ENCODE peak calls at places on chromosomes 11 and 22, in four cellular contexts. R is K562, E is stomach, J is spleen. B is an unnamed sample.

GRCh38 chr22:19520566-19521305 is 3.5 kb downstream of the CLDN5 start:
- DNase-seq in R (peak; percentile 53), J (no peak), E (no peak), B (no peak)

GRCh38 chr11:18987454-18988231 is 48.4 kb upstream of the MRGPRX1 start:
- DNase-seq in R (no peak), J (no peak), E (no peak), B (no peak)

GRCh38 chr22:46195487-46196165 is 45.3 kb downstream of the PPARA start:
- DNase-seq in R (no peak), J (no peak), E (peak; percentile 50), B (no peak)

GRCh38 chr22:35458547-35459422 is 58.8 kb downstream of the MCM5 start:
- DNase-seq in E (no peak), J (no peak), R (no peak), B (no peak)

GRCh38 chr11:4455439-4455838 is 6.3 kb downstream of the OR52K2 start:
- DNase-seq in R (no peak), J (no peak), E (no peak), B (no peak)

GRCh38 chr11:115238086-115238485 is 266.1 kb downstream of the CADM1 start:
- DNase-seq in E (no peak), J (no peak), R (no peak), B (no peak)

GRCh38 chr11:71400216-71400615 is 48.0 kb downstream of the DHCR7 start:
- DNase-seq in E (no peak), J (no peak), R (no peak), B (no peak)

GRCh38 chr22:29719894-29720645 is at the start of gene CABP7:
- DNase-seq in E (no peak), J (no peak), R (peak; percentile 55), B (no peak)

GRCh38 chr22:49853981-49854791 is 542 bp downstream of the ZBED4 start:
- DNase-seq in E (no peak), R (peak; percentile 78), J (peak; percentile 91), B (no peak)

GRCh38 chr11:7672276-7672959 is 882 bp downstream of the CYB5R2 start:
- DNase-seq in E (no peak), J (no peak), R (no peak), B (no peak)

GRCh38 chr11:61025819-61026120 is 54.3 kb downstream of the CD6 start:
- DNase-seq in R (no peak), E (no peak), J (no peak), B (no peak)

GRCh38 chr11:61021661-61022212 is 50.3 kb downstream of the CD6 start:
- DNase-seq in J (peak; percentile 92), E (peak; percentile 91), R (peak; percentile 39), B (peak; percentile 64)

GRCh38 chr22:32158712-32159533 is at the start of gene C22orf42:
- DNase-seq in J (no peak), E (no peak), R (no peak), B (no peak)

GRCh38 chr22:29078036-29078868 is 5.4 kb downstream of the KREMEN1 start:
- DNase-seq in E (no peak), R (no peak), J (no peak), B (no peak)

GRCh38 chr22:37547249-37547741 is 13.0 kb upstream of the CDC42EP1 start:
- DNase-seq in E (no peak), R (no peak), J (no peak), B (no peak)

GRCh38 chr11:7593476-7593875 is 79.7 kb downstream of the PPFIBP2 start:
- DNase-seq in R (no peak), E (no peak), J (no peak), B (no peak)

GRCh38 chr11:94193288-94193687 is 64.6 kb downstream of the PANX1 start:
- DNase-seq in E (no peak), R (no peak), J (no peak), B (no peak)

GRCh38 chr11:27705873-27706820 is 5.9 kb upstream of the BDNF start:
- DNase-seq in R (peak; percentile 62), J (no peak), E (no peak), B (no peak)

GRCh38 chr11:10906521-10906920 is 48.7 kb upstream of the ZBED5 start:
- DNase-seq in J (no peak), R (no peak), E (no peak), B (no peak)

GRCh38 chr22:47175151-47175760 is 412.8 kb downstream of the TBC1D22A start:
- DNase-seq in E (no peak), R (no peak), J (peak; percentile 51), B (peak; percentile 81)

GRCh38 chr11:122277553-122277952 is 161.5 kb upstream of the BLID start:
- DNase-seq in R (no peak), E (no peak), J (no peak), B (no peak)

GRCh38 chr22:37020192-37020479 is 594 bp downstream of the MPST start:
- DNase-seq in R (peak; percentile 25), E (peak; percentile 58), J (no peak), B (no peak)

GRCh38 chr11:35165416-35166368 is 26.7 kb downstream of the CD44 start:
- DNase-seq in R (no peak), J (peak; percentile 84), E (peak; percentile 46), B (no peak)

GRCh38 chr11:91591021-91591420 is 633.6 kb upstream of the FAT3 start:
- DNase-seq in R (no peak), E (no peak), J (no peak), B (no peak)

GRCh38 chr11:88420165-88420781 is 82.7 kb upstream of the CTSC start:
- DNase-seq in R (peak; percentile 20), E (no peak), J (no peak), B (no peak)

GRCh38 chr11:45879803-45880685 is 5.4 kb upstream of the MAPK8IP1 start:
- DNase-seq in J (no peak), R (peak; percentile 32), E (no peak), B (no peak)

GRCh38 chr22:41620646-41621098 is at the start of gene DESI1:
- DNase-seq in R (no peak), E (no peak), J (peak; percentile 99), B (no peak)

GRCh38 chr11:63923319-63923718 is 6.4 kb upstream of the RCOR2 start:
- DNase-seq in R (peak; percentile 45), J (no peak), E (no peak), B (no peak)

GRCh38 chr22:30251661-30252226 is 5.2 kb upstream of the LIF start:
- DNase-seq in E (no peak), R (no peak), J (no peak), B (no peak)

GRCh38 chr11:125262194-125262824 is 97.8 kb downstream of the PKNOX2 start:
- DNase-seq in J (no peak), E (no peak), R (no peak), B (no peak)

GRCh38 chr11:43581370-43582023 is 99.0 kb upstream of the HSD17B12 start:
- DNase-seq in R (no peak), E (no peak), J (no peak), B (no peak)
- TF ChIP-seq POLR2AphosphoS5 in R (no peak), E (no peak), J (no peak), B (no peak)

DNA sequence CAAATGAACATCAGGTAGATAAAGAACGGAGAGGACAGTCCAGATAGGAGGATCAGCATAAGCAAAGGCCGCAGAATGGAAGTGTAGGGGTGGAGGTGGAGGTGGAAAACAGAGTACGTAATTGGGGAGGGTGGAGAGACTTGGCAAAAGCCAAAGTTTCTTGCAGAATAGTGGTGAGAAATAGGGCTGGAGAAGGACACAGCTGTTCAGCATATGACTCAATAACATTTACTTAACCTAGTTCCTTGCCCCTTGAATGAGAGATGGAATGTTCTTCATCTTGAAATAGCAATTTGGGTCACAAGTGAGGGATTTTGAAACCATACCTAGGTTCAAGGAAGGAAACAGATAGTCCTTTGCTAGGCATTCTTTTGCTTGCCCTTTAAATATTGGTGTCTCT is 235.9 kb upstream of the ARHGAP20 start:
- DNase-seq in R (no peak), J (no peak), E (no peak), B (no peak)
- TF ChIP-seq POLR2AphosphoS5 in R (no peak), J (no peak), E (no peak), B (peak; percentile 21)

DNA sequence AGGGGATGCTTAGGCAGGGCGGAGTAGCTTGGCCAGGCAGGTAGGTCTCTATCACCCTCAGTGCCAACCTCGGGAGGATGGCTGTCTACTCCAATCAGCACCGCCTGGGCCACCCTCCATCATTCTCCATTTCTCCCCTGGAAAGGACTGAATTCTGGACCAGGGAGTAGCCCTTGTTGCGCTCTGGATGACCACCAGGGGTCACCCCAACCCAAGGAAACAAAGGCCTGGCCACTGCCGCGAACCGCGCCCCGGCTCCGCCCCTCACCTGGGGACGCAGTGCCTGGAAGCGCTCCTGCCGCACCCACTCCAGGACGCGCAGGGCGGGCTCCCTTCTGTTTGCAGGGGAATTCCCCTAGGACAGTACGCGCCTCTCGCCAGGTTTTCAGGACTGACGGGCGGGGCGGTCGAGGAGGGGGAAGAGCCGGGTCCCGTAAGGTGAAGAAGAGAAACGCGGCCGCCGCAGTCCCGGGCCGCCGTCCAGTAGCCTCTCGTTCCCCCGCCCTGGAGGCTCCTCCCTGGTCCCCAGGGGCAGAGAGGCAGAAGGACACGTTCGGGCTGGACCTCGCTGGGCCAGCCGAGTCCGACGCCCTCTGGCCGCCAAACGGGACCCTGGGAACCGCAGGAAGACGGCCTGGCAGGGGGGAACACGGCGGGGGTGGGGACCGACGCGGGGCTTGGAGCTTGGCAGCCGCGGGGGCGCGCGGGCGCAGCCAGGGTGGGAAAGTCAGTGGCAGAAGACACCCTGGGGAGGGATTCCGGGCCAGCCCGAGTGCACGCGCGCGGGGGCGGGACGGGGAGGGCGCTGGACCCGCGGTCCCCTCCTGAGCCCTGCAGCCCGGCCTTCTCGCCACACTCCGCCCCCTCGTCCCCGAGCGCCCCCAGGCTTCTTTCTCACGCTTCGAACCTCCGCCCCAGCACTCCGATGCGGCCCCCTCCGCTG is 7.1 kb downstream of the SCN4B start:
- DNase-seq in R (peak; percentile 96), E (peak; percentile 93), J (peak; percentile 94), B (peak; percentile 89)
- TF ChIP-seq POLR2AphosphoS5 in R (no peak), E (peak; percentile 64), J (peak; percentile 75), B (no peak)

GRCh38 chr11:128575956-128576340 is 11.4 kb downstream of the ETS1 start:
- DNase-seq in E (no peak), R (no peak), J (no peak), B (peak; percentile 74)
- TF ChIP-seq POLR2AphosphoS5 in E (peak; percentile 12), R (no peak), J (no peak), B (peak; percentile 15)

DNA sequence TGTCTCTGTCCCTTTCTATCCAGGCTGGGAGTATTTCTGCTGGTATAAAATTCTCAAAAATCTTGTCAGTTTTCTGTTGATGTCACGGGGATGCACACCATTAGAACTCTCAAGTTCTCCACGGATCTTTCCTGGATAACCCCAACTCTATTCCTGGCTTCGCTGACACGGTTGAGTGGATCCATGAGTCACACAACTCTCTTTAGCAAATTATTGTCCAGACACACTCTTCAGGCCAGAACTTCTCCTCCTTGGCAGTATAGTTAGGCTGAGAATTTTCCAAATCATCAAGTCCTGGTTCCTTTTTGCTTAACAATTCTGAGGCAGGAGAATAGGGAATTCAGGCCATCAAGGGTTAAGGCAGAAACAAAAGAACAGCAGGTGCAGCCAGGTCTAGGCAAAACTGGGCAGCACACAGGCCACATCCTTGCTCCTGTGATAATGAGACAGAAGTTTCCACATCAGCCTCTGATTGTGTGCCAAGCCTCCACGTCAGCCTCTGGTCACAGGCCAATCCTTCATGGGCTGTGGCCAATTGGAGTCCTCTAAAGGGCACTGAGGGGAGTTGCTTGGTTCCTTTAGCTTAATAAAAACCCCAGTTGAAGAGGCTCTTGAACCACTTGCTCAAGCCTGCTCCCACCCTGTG is 5.7 kb upstream of the ACAT1 start:
- DNase-seq in J (no peak), R (no peak), E (peak; percentile 91), B (peak; percentile 94)
- TF ChIP-seq POLR2AphosphoS5 in J (no peak), R (no peak), E (peak; percentile 81), B (peak; percentile 69)

B was measured in sigmoid colon.